ENCODE peak calls at places on chromosome 13, in six cellular contexts. H is AG09319, U is ELF-1, R is choroid plexus epithelial cell, O is EL, B is iris pigment epithelial cell. T is an unnamed sample.

GRCh38 chr13:97226788-97227627 is 4.9 kb downstream of the MBNL2 start:
- DNase-seq in H (no peak), U (peak), R (no peak), O (peak), B (peak), T (no peak)

GRCh38 chr13:30119476-30119875 is 187.9 kb downstream of the KATNAL1 start:
- DNase-seq in H (peak), U (peak), R (peak), O (peak), B (peak), T (peak)

GRCh38 chr13:25575562-25575961 is 203.8 kb downstream of the ATP8A2 start:
- DNase-seq in H (no peak), U (no peak), R (no peak), O (no peak), B (no peak), T (peak)

GRCh38 chr13:44573071-44573470 is 3.1 kb downstream of the TSC22D1 start:
- DNase-seq in H (no peak), U (peak), R (no peak), O (no peak), B (no peak), T (no peak)

GRCh38 chr13:60152904-60153303 is 10.8 kb downstream of the DIAPH3 start:
- DNase-seq in H (no peak), U (no peak), R (no peak), O (no peak), B (no peak), T (no peak)

GRCh38 chr13:43990829-43991228 is 111.1 kb downstream of the LACC1 start:
- DNase-seq in H (no peak), U (no peak), R (no peak), O (no peak), B (no peak), T (no peak)

GRCh38 chr13:113002206-113002821 is 33.3 kb downstream of the MCF2L start:
- DNase-seq in H (no peak), U (peak), R (no peak), O (no peak), B (no peak), T (no peak)

GRCh38 chr13:98717256-98717655 is 35.2 kb downstream of the SLC15A1 start:
- DNase-seq in H (no peak), U (no peak), R (no peak), O (no peak), B (no peak), T (no peak)

GRCh38 chr13:91398413-91399188 is at the start of gene GPC5:
- DNase-seq in H (no peak), U (peak), R (peak), O (peak), B (peak), T (peak)

GRCh38 chr13:77079902-77080413 is 53.0 kb upstream of the FBXL3 start:
- DNase-seq in H (no peak), U (no peak), R (peak), O (no peak), B (peak), T (no peak)

GRCh38 chr13:25046985-25047660 is 48.8 kb upstream of the PABPC3 start:
- DNase-seq in H (no peak), U (peak), R (peak), O (peak), B (peak), T (peak)

GRCh38 chr13:95113601-95114000 is 187.7 kb downstream of the ABCC4 start:
- DNase-seq in H (no peak), U (no peak), R (no peak), O (no peak), B (no peak), T (no peak)

GRCh38 chr13:95893861-95894260 is 159.3 kb downstream of the UGGT2 start:
- DNase-seq in H (no peak), U (peak), R (no peak), O (no peak), B (no peak), T (no peak)